ENCODE peak calls at places on chromosomes 13 and 19, in four cellular contexts. One of them, this sample, is unnamed.

GRCh38 chr13:92345627-92346026 is 881.0 kb upstream of the GPC6 start:
- DNase-seq in K562: no peak
- DNase-seq in HepG2: no peak
- DNase-seq in HCT116: no peak
- DNase-seq in this sample: no peak

GRCh38 chr13:113588394-113589111 is 4.0 kb downstream of the TFDP1 start:
- DNase-seq in HepG2: no peak
- DNase-seq in K562: no peak
- DNase-seq in HCT116: no peak
- DNase-seq in this sample: no peak

GRCh38 chr13:28574617-28575142 is 79.8 kb upstream of the FLT1 start:
- DNase-seq in HepG2: peak; percentile 10
- DNase-seq in HCT116: peak; percentile 95
- DNase-seq in K562: peak; percentile 80
- DNase-seq in this sample: no peak

GRCh38 chr13:48162182-48162581 is 67.3 kb upstream of the MED4 start:
- DNase-seq in HCT116: no peak
- DNase-seq in K562: no peak
- DNase-seq in HepG2: no peak
- DNase-seq in this sample: no peak

GRCh38 chr19:41531438-41532311 is 44.3 kb upstream of the CEACAM21 start:
- DNase-seq in HCT116: no peak
- DNase-seq in K562: peak; percentile 75
- DNase-seq in HepG2: no peak
- DNase-seq in this sample: no peak

GRCh38 chr19:24177686-24178085 is 90.7 kb downstream of the ZNF254 start:
- DNase-seq in K562: no peak
- DNase-seq in HCT116: no peak
- DNase-seq in HepG2: no peak
- DNase-seq in this sample: no peak

GRCh38 chr13:113637262-113638160 is 20.5 kb downstream of the ATP4B start:
- DNase-seq in K562: no peak
- DNase-seq in HepG2: no peak
- DNase-seq in HCT116: no peak
- DNase-seq in this sample: no peak

GRCh38 chr19:1929051-1929742 is 11.8 kb upstream of the CSNK1G2 start:
- DNase-seq in HCT116: peak; percentile 61
- DNase-seq in HepG2: peak; percentile 65
- DNase-seq in K562: peak; percentile 87
- DNase-seq in this sample: no peak

GRCh38 chr13:112449545-112449930 is 73.4 kb downstream of the SPACA7 start:
- DNase-seq in HepG2: no peak
- DNase-seq in HCT116: no peak
- DNase-seq in K562: no peak
- DNase-seq in this sample: no peak

GRCh38 chr19:46537136-46538097 is 41.8 kb upstream of the PNMA8B start:
- DNase-seq in HepG2: no peak
- DNase-seq in HCT116: no peak
- DNase-seq in K562: peak; percentile 37
- DNase-seq in this sample: no peak

GRCh38 chr13:48818495-48818961 is 157.2 kb upstream of the FNDC3A start:
- DNase-seq in HCT116: no peak
- DNase-seq in HepG2: no peak
- DNase-seq in K562: no peak
- DNase-seq in this sample: peak; percentile 38

GRCh38 chr13:93736111-93736510 is 509.5 kb downstream of the GPC6 start:
- DNase-seq in HCT116: no peak
- DNase-seq in HepG2: no peak
- DNase-seq in K562: no peak
- DNase-seq in this sample: no peak

GRCh38 chr13:113750554-113751399 is 8.2 kb upstream of the TMEM255B start:
- DNase-seq in HCT116: no peak
- DNase-seq in HepG2: no peak
- DNase-seq in K562: no peak
- DNase-seq in this sample: no peak

GRCh38 chr13:26529441-26529840 is 28.0 kb upstream of the WASF3 start:
- DNase-seq in K562: peak; percentile 18
- DNase-seq in HCT116: no peak
- DNase-seq in HepG2: peak; percentile 15
- DNase-seq in this sample: no peak
- TF ChIP-seq TCF7L2 in K562: no peak
- TF ChIP-seq TCF7L2 in HCT116: no peak
- TF ChIP-seq TCF7L2 in HepG2: no peak
- TF ChIP-seq TCF7L2 in this sample: no peak

DNA sequence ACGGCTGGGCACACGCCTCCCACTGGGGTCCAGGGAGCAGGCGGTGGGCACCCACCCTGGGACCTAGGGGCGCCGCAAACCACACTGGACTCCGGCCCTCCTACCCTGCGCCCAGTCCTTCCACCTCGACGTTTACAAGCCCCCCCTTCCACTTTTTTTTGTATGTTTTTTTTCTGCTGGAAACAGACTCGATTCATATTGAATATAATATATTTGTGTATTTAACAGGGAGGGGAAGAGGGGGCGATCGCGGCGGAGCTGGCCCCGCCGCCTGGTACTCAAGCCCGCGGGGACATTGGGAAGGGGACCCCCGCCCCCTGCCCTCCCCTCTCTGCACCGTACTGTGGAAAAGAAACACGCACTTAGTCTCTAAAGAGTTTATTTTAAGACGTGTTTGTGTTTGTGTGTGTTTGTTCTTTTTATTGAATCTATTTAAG is 1.6 kb downstream of the JUNB start:
- DNase-seq in HCT116: no peak
- DNase-seq in HepG2: no peak
- DNase-seq in K562: no peak
- DNase-seq in this sample: no peak
- H3K4me1 ChIP-seq in HCT116: peaks cover 48% of the 10 kb centered on the region
- H3K4me1 ChIP-seq in HepG2: peaks cover 49% of the 10 kb centered on the region
- H3K4me1 ChIP-seq in K562: peaks cover 39% of the 10 kb centered on the region
- H3K4me1 ChIP-seq in this sample: peaks cover 27% of the 10 kb centered on the region

GRCh38 chr13:95497307-95497943 is 55.1 kb upstream of the CLDN10 start:
- DNase-seq in K562: no peak
- DNase-seq in HepG2: no peak
- DNase-seq in HCT116: no peak
- DNase-seq in this sample: no peak
- TF ChIP-seq TCF7L2 in K562: no peak
- TF ChIP-seq TCF7L2 in HepG2: no peak
- TF ChIP-seq TCF7L2 in HCT116: no peak
- TF ChIP-seq TCF7L2 in this sample: no peak

GRCh38 chr13:99725644-99726043 is 224.4 kb downstream of the TM9SF2 start:
- DNase-seq in HepG2: no peak
- DNase-seq in HCT116: no peak
- DNase-seq in K562: no peak
- DNase-seq in this sample: no peak
- H3K4me1 ChIP-seq in HepG2: no peaks in the 10 kb centered on the region
- H3K4me1 ChIP-seq in HCT116: no peaks in the 10 kb centered on the region
- H3K4me1 ChIP-seq in K562: no peaks in the 10 kb centered on the region
- H3K4me1 ChIP-seq in this sample: no peaks in the 10 kb centered on the region

DNA sequence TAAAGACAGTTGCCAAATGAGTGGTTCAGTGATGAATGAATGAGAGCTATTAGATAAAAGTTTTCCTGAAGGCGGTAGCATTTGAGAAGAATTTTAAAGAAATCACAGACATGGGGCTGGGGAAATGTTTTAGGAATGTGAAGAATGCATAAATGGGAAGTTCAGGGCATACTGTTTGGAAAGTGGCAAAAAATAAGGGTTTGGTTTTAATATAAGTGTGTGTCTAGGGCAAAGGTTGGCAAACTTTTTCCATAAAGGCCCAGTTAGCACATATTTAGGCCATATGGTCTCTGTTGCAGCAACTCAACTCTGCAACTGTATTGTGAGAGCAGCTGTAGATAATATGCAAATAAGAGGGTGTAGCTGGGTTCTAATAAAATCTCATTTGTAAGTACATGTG is 522.0 kb downstream of the DIAPH3 start:
- DNase-seq in HepG2: no peak
- DNase-seq in K562: no peak
- DNase-seq in HCT116: no peak
- DNase-seq in this sample: no peak
- TF ChIP-seq TCF7L2 in HepG2: no peak
- TF ChIP-seq TCF7L2 in K562: no peak
- TF ChIP-seq TCF7L2 in HCT116: no peak
- TF ChIP-seq TCF7L2 in this sample: no peak

GRCh38 chr19:32606289-32606688 is 25.3 kb downstream of the PDCD5 start:
- DNase-seq in K562: no peak
- DNase-seq in HepG2: no peak
- DNase-seq in HCT116: no peak
- DNase-seq in this sample: no peak

GRCh38 chr19:32611161-32611560 is 30.2 kb downstream of the PDCD5 start:
- DNase-seq in HepG2: no peak
- DNase-seq in K562: no peak
- DNase-seq in HCT116: no peak
- DNase-seq in this sample: no peak

GRCh38 chr19:32605544-32605943 is 24.6 kb downstream of the PDCD5 start:
- DNase-seq in K562: no peak
- DNase-seq in HepG2: no peak
- DNase-seq in HCT116: no peak
- DNase-seq in this sample: no peak

GRCh38 chr19:32603961-32604360 is 23.0 kb downstream of the PDCD5 start:
- DNase-seq in HCT116: no peak
- DNase-seq in K562: no peak
- DNase-seq in HepG2: no peak
- DNase-seq in this sample: no peak

GRCh38 chr19:32607479-32607878 is 26.5 kb downstream of the PDCD5 start:
- DNase-seq in K562: no peak
- DNase-seq in HepG2: no peak
- DNase-seq in HCT116: no peak
- DNase-seq in this sample: no peak
- H3K4me1 ChIP-seq in K562: no peaks in the 10 kb centered on the region
- H3K4me1 ChIP-seq in HepG2: no peaks in the 10 kb centered on the region
- H3K4me1 ChIP-seq in HCT116: no peaks in the 10 kb centered on the region
- H3K4me1 ChIP-seq in this sample: no peaks in the 10 kb centered on the region